ENCODE peak calls at places on chromosome 5, in six cellular contexts. Z is K562, S is GM12891, X is H1, M is HepG2, B is GM12878. U is an unnamed sample.

GRCh38 chr5:77984587-77984986 is 208.4 kb upstream of the TBCA start:
- DNase-seq in X (no peak), M (peak), Z (no peak), B (no peak), S (no peak), U (no peak)

GRCh38 chr5:68195137-68195536 is 20.4 kb upstream of the PIK3R1 start:
- DNase-seq in B (no peak), Z (no peak), S (no peak), X (no peak), M (no peak), U (no peak)

GRCh38 chr5:149172261-149172660 is 31.0 kb downstream of the ABLIM3 start:
- DNase-seq in X (no peak), Z (no peak), M (no peak), B (no peak), S (no peak), U (no peak)

GRCh38 chr5:147408980-147409379 is 100.9 kb downstream of the DPYSL3 start:
- DNase-seq in S (no peak), X (no peak), M (no peak), Z (no peak), B (no peak), U (no peak)

GRCh38 chr5:146447734-146448380 is 724 bp downstream of the TCERG1 start:
- DNase-seq in M (peak), S (no peak), B (no peak), Z (peak), X (no peak), U (no peak)

GRCh38 chr5:83567741-83568530 is 96.4 kb downstream of the VCAN start:
- DNase-seq in X (no peak), Z (no peak), M (peak), B (no peak), S (no peak), U (no peak)

GRCh38 chr5:11056560-11056959 is 295.5 kb upstream of the DAP start:
- DNase-seq in B (no peak), X (no peak), S (no peak), Z (no peak), M (no peak), U (no peak)

GRCh38 chr5:1914471-1914870 is 31.7 kb upstream of the IRX4 start:
- DNase-seq in M (no peak), S (no peak), Z (no peak), X (no peak), B (no peak), U (no peak)

GRCh38 chr5:168317521-168318147 is 26.2 kb downstream of the WWC1 start:
- DNase-seq in M (peak), S (no peak), B (no peak), X (no peak), Z (peak), U (no peak)

GRCh38 chr5:151092750-151093149 is 11.9 kb upstream of the TNIP1 start:
- DNase-seq in S (no peak), M (no peak), B (no peak), X (no peak), Z (no peak), U (no peak)

GRCh38 chr5:67234671-67235176 is 38.1 kb upstream of the CD180 start:
- DNase-seq in S (no peak), M (peak), Z (peak), B (no peak), X (no peak), U (no peak)

GRCh38 chr5:73960023-73960422 is 334.0 kb downstream of the ARHGEF28 start:
- DNase-seq in M (no peak), Z (no peak), B (no peak), X (no peak), S (no peak), U (no peak)

GRCh38 chr5:103461223-103461622 is 101.4 kb downstream of the NUDT12 start:
- DNase-seq in M (no peak), X (no peak), S (no peak), B (no peak), Z (no peak), U (no peak)

GRCh38 chr5:132260051-132260450 is 2.6 kb downstream of the PDLIM4 start:
- DNase-seq in M (no peak), Z (no peak), B (no peak), X (no peak), S (no peak), U (no peak)

GRCh38 chr5:157598350-157598936 is 22.9 kb upstream of the ADAM19 start:
- DNase-seq in Z (no peak), M (no peak), S (no peak), X (no peak), B (no peak), U (no peak)

GRCh38 chr5:156947933-156948332 is 15.1 kb downstream of the TIMD4 start:
- DNase-seq in X (no peak), Z (no peak), M (no peak), B (no peak), S (no peak), U (no peak)

GRCh38 chr5:120657083-120657482 is 193.0 kb downstream of the PRR16 start:
- DNase-seq in X (no peak), S (no peak), B (no peak), M (no peak), Z (no peak), U (no peak)

GRCh38 chr5:107564896-107565295 is 105.8 kb downstream of the EFNA5 start:
- DNase-seq in X (no peak), B (no peak), M (no peak), S (no peak), Z (no peak), U (no peak)

GRCh38 chr5:139138109-139138508 is 60.1 kb downstream of the SIL1 start:
- DNase-seq in M (no peak), B (no peak), Z (no peak), X (no peak), S (no peak), U (no peak)

GRCh38 chr5:139140631-139141071 is 57.5 kb downstream of the SIL1 start:
- DNase-seq in Z (no peak), M (no peak), B (no peak), X (no peak), S (peak), U (no peak)

GRCh38 chr5:139137703-139138102 is 60.5 kb downstream of the SIL1 start:
- DNase-seq in M (peak), Z (peak), B (no peak), S (no peak), X (no peak), U (no peak)

GRCh38 chr5:139141410-139141809 is 56.8 kb downstream of the SIL1 start:
- DNase-seq in S (no peak), Z (peak), X (no peak), B (no peak), M (no peak), U (no peak)

DNA sequence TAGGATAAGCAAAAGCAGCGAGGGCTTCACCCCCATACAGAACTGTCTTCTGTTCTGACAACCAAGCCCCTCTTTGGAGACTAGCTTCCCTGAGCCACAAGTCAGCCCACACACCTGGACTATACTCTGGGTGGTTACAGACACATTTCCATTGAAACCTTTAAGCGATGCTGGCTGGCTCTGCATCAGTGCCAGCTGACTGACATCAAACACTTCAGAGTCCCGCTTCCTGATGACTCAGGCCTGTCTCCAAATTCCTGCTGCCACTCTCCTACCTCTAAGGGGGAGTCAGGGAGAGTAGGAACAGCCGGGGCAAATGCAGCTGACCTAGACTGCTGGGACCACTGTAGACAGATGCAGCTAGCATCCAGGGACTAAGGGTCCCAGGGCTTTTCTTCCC is 59.4 kb downstream of the SIL1 start:
- DNase-seq in S (no peak), B (no peak), X (no peak), Z (no peak), M (peak), U (no peak)
- TF ChIP-seq TAF1 in S (no peak), B (no peak), X (no peak), Z (no peak), M (no peak), U (no peak)

GRCh38 chr5:43425965-43426364 is 13.8 kb upstream of the CCL28 start:
- DNase-seq in X (no peak), M (no peak), B (no peak), S (no peak), Z (no peak), U (no peak)

GRCh38 chr5:43421450-43422133 is 9.4 kb upstream of the CCL28 start:
- DNase-seq in B (no peak), X (no peak), S (no peak), Z (no peak), M (no peak), U (no peak)

GRCh38 chr5:43420241-43420640 is 8.1 kb upstream of the CCL28 start:
- DNase-seq in X (no peak), B (no peak), Z (no peak), M (peak), S (no peak), U (no peak)

GRCh38 chr5:43418561-43418960 is 6.4 kb upstream of the CCL28 start:
- DNase-seq in X (no peak), M (no peak), Z (no peak), B (no peak), S (no peak), U (no peak)

GRCh38 chr5:43422143-43422542 is 10.0 kb upstream of the CCL28 start:
- DNase-seq in S (no peak), Z (no peak), B (no peak), M (peak), X (no peak), U (no peak)
- TF ChIP-seq POLR2AphosphoS5 in S (no peak), Z (no peak), B (no peak), M (no peak), X (no peak), U (no peak)

DNA sequence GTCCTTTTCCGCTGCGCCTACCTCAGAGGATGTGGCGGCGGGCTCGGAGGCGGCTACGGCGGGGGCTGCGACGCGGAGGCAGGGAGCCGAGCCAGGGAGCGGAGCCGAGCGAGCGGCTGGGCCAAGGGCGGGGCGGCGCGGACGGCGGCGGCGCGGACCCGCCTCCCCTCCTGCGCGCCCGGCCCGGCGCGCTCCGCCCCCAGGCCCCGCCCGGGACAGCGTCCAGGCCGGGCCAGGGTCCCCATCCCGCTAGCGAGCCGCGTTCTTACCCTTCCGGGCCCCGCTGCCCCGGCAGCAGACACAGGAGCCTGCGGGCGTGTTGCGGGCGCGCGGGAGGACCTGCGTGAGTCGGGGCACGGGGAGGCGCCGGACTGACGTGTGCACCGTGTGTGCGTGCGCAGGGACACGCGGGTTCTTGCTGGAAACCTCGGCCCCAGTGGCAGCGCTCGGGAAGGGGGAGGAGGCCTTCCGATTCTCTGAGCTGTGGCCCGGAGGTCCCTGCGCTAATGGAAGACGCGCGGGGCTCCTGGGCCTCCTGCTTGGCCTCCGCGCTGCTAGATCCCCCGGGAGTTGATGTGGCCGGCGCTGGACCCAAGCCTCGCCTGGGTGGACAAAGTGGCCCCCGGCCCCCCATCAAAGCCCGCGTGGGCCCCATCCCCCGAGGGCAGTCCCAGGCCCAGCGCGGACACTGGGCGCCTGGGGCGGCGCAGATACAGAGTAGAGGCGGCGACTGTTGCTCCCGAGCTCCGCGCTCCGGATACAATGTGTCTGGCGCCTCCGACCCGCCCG is at the start of gene VDAC1:
- DNase-seq in Z (peak), M (no peak), X (no peak), S (peak), B (no peak), U (peak)
- TF ChIP-seq POLR2A in Z (peak), M (peak), X (peak), S (no peak), B (peak), U (peak)

DNA sequence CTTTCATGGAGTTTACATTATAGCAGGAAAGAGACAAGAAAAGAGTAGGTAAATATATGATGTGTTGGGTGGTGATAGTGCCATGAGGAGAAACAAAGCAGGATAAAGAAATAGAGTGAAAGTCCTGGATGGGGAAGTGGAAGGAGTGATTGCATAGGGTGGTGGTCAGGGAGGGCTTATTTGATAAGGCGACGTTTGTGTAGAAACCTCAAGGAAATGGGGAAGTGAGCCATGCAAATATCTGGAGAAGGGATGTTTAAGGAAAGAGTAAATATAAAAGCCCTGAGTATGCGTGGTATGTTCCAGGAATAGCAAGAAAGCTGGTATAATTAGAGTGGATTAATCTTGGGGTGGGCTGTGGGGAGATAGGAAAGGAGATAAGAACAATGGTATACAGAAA is 134.7 kb upstream of the SV2C start:
- DNase-seq in Z (no peak), M (no peak), B (no peak), S (no peak), X (no peak), U (no peak)
- TF ChIP-seq TAF1 in Z (no peak), M (no peak), B (no peak), S (no peak), X (no peak), U (no peak)

GRCh38 chr5:169347786-169348185 is 46.8 kb upstream of the SLIT3 start:
- DNase-seq in X (no peak), M (no peak), B (no peak), S (no peak), Z (no peak), U (no peak)
- TF ChIP-seq POLR2AphosphoS5 in X (no peak), M (no peak), B (no peak), S (no peak), Z (no peak), U (no peak)

U was measured in GM12892.